ENCODE peak calls at places on chromosome 7, in ten cellular contexts. V is fibroblast of mammary gland; E is right cardiac atrium; F is NCI-H1417; H is LNCaP clone FGC; W is progenitor cell of endocrine pancreas; D is body of pancreas; Q is NCI-H2107; Z is stimulated activated CD4-positive, alpha-beta T cell treated with anti-CD3 and anti-CD28 coated beads, Interleukin-1b, Interleukin-23, amount 100 ng/mL, for 1 hour; O is germinal center. T is an unnamed sample.

GRCh38 chr7:47401571-47402570 is 180.0 kb downstream of the TNS3 start:
- DNase-seq in E (no peak), V (no peak), Q (no peak), H (peak), Z (no peak), D (peak), O (no peak), F (no peak), W (no peak), T (no peak)

GRCh38 chr7:150388709-150389531 is 9.8 kb downstream of the ZNF775 start:
- DNase-seq in Q (no peak), W (no peak), O (no peak), E (peak), V (peak), H (no peak), Z (no peak), F (no peak), D (peak), T (no peak)

GRCh38 chr7:113805976-113806375 is 112.8 kb downstream of the PPP1R3A start:
- DNase-seq in V (no peak), W (no peak), D (no peak), Q (no peak), O (no peak), F (peak), H (no peak), Z (no peak), E (no peak), T (no peak)

GRCh38 chr7:51543801-51544553 is 227.4 kb upstream of the COBL start:
- DNase-seq in O (no peak), E (no peak), H (peak), W (no peak), Z (no peak), D (no peak), F (no peak), V (no peak), Q (no peak), T (peak)

GRCh38 chr7:155457544-155458316 is at the start of gene EN2:
- DNase-seq in Q (no peak), W (no peak), D (no peak), H (no peak), F (peak), O (no peak), V (no peak), E (no peak), Z (no peak), T (no peak)

GRCh38 chr7:82345886-82346285 is 97.7 kb downstream of the CACNA2D1 start:
- DNase-seq in H (no peak), E (no peak), F (no peak), Z (no peak), Q (no peak), V (no peak), D (no peak), O (no peak), W (no peak), T (no peak)

GRCh38 chr7:1928555-1929348 is 258.7 kb downstream of the ELFN1 start:
- DNase-seq in F (no peak), V (no peak), W (no peak), H (peak), E (peak), O (no peak), Z (no peak), Q (no peak), D (peak), T (peak)

GRCh38 chr7:8435597-8436243 is 2.3 kb downstream of the NXPH1 start:
- DNase-seq in W (no peak), H (no peak), D (no peak), E (no peak), V (no peak), F (no peak), Z (no peak), O (no peak), Q (no peak), T (no peak)

GRCh38 chr7:116726149-116726548 is 54.2 kb downstream of the MET start:
- DNase-seq in E (no peak), W (no peak), Z (no peak), O (no peak), D (no peak), V (no peak), F (no peak), H (no peak), Q (no peak), T (no peak)

GRCh38 chr7:90271753-90272152 is 26.8 kb downstream of the CFAP69 start:
- DNase-seq in O (no peak), Z (no peak), V (peak), Q (no peak), W (no peak), D (no peak), E (no peak), F (no peak), H (no peak), T (no peak)

GRCh38 chr7:7585241-7585928 is 18.7 kb downstream of the MIOS start:
- DNase-seq in F (no peak), H (no peak), Q (no peak), V (no peak), O (no peak), D (no peak), Z (no peak), W (no peak), E (no peak), T (peak)

GRCh38 chr7:135757719-135758411 is 9.3 kb upstream of the FAM180A start:
- DNase-seq in E (no peak), D (no peak), V (peak), H (no peak), W (no peak), F (no peak), Q (no peak), Z (no peak), O (no peak), T (no peak)

GRCh38 chr7:142760071-142760642 is 10.6 kb upstream of the PRSS2 start:
- DNase-seq in H (no peak), O (no peak), F (no peak), Z (no peak), D (peak), V (no peak), Q (no peak), W (no peak), E (no peak), T (no peak)